ENCODE peak calls at places on chromosome 3, in nine cellular contexts. Y, Z, S, F, D, W, T, R and G are unnamed samples.

GRCh38 chr3:58306662-58307286 is 454 bp downstream of the HTD2 start:
- DNase-seq in S (peak; percentile 41), Z (peak; percentile 34), Y (peak; percentile 57), R (no peak), D (peak; percentile 49), F (peak; percentile 17), T (peak; percentile 40), W (peak; percentile 41), G (no peak)

GRCh38 chr3:182567666-182568065 is 225.6 kb upstream of the ATP11B start:
- DNase-seq in Z (peak; percentile 38), T (no peak), R (no peak), S (peak; percentile 44), Y (no peak), F (no peak), W (no peak), D (no peak), G (no peak)

GRCh38 chr3:7270731-7271130 is 409.8 kb downstream of the GRM7 start:
- DNase-seq in T (no peak), Z (no peak), S (no peak), R (no peak), F (no peak), Y (no peak), W (no peak), D (no peak), G (no peak)

GRCh38 chr3:79032686-79033318 is 735.0 kb downstream of the ROBO1 start:
- DNase-seq in S (peak; percentile 52), F (no peak), W (peak; percentile 51), D (no peak), Z (no peak), T (peak; percentile 69), Y (peak; percentile 4), R (peak; percentile 33), G (no peak)

GRCh38 chr3:148990211-148990610 is 1.1 kb upstream of the GYG1 start:
- DNase-seq in T (no peak), Z (no peak), F (no peak), D (no peak), S (no peak), Y (no peak), R (no peak), W (peak; percentile 69), G (no peak)

GRCh38 chr3:194537732-194538247 is 51.0 kb upstream of the ATP13A3 start:
- DNase-seq in R (no peak), F (no peak), Z (peak; percentile 91), Y (no peak), W (peak; percentile 18), S (peak; percentile 91), D (no peak), T (peak; percentile 60), G (no peak)

GRCh38 chr3:191334359-191334893 is 4.1 kb upstream of the UTS2B start:
- DNase-seq in Z (no peak), Y (no peak), T (no peak), W (peak; percentile 22), R (no peak), F (no peak), S (no peak), D (no peak), G (no peak)

GRCh38 chr3:98890181-98890882 is 11.2 kb downstream of the DCBLD2 start:
- DNase-seq in W (no peak), T (no peak), Z (no peak), S (peak; percentile 56), F (no peak), D (no peak), Y (no peak), R (no peak), G (no peak)

GRCh38 chr3:61562810-61563613 is 1.6 kb downstream of the PTPRG start:
- DNase-seq in S (peak; percentile 43), W (no peak), R (peak; percentile 17), Y (no peak), D (peak; percentile 41), Z (no peak), F (no peak), T (no peak), G (no peak)

GRCh38 chr3:121998030-121998580 is 23.9 kb downstream of the ILDR1 start:
- DNase-seq in S (peak; percentile 51), R (no peak), W (peak; percentile 82), F (no peak), Y (no peak), D (no peak), Z (no peak), T (peak; percentile 14), G (no peak)

GRCh38 chr3:6605245-6605644 is 255.7 kb upstream of the GRM7 start:
- DNase-seq in T (no peak), Z (no peak), W (no peak), F (no peak), R (no peak), D (no peak), Y (no peak), S (peak; percentile 43), G (no peak)

GRCh38 chr3:139664958-139665357 is 12.8 kb downstream of the NMNAT3 start:
- DNase-seq in R (no peak), Z (no peak), W (no peak), T (no peak), S (no peak), D (no peak), F (no peak), Y (no peak), G (no peak)

GRCh38 chr3:129461022-129461421 is 21.0 kb downstream of the IFT122 start:
- DNase-seq in W (no peak), R (no peak), D (no peak), Y (no peak), F (no peak), T (no peak), Z (no peak), S (peak; percentile 55), G (no peak)

GRCh38 chr3:46400000-46400734 is 6.7 kb downstream of the CCR5AS start:
- DNase-seq in S (peak; percentile 80), D (no peak), W (no peak), Z (no peak), Y (no peak), R (no peak), T (no peak), F (no peak), G (no peak)

GRCh38 chr3:149224736-149225594 is 3.3 kb upstream of the CP start:
- DNase-seq in Z (peak; percentile 34), S (peak; percentile 83), R (no peak), W (peak; percentile 80), T (peak; percentile 86), Y (peak; percentile 23), F (no peak), D (no peak), G (no peak)

GRCh38 chr3:168620854-168621253 is 525.1 kb upstream of the GOLIM4 start:
- DNase-seq in Z (peak; percentile 18), W (peak; percentile 37), T (peak; percentile 18), D (no peak), S (peak; percentile 6), R (peak; percentile 53), F (no peak), Y (no peak), G (no peak)

DNA sequence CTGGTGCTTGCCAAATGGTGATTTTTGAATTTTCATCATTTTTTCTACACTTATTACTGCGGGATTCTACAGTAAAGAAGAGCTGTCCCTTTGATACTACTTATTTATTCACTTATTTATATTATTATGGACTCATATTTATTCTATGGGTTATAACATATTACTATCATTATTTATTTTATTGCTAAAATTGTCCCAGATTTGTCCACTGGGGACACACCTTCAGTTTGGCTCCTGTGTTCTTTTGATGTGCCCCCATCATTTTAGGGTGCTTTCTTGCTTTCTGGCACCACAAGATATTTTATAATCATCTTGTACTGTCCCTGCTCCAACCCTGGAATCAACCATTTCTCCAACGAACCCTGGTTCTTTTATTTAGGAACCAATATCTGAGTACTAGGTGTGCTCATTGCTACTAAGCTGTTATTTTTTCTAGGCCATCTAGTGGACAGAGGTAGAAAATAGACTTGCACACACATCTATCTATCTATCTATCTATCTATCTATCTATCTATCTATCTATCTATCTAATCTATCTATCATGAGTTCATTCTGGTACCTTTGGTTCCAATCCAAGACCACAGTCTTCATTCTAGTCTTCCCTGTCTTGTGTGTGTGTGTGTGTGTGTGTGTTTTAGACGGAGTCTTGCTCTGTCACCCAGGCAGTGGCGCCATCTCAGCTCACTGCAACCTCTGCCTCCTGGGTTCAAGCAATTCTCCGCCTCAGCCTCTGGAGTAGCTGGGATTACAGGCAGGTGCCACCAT is 16.0 kb downstream of the SLC22A14 start:
- DNase-seq in Z (no peak), F (no peak), S (peak; percentile 10), Y (peak; percentile 15), R (no peak), D (no peak), W (peak; percentile 20), T (peak; percentile 28), G (no peak)
- TF ChIP-seq CTCF in Z (peak; percentile 65), F (peak; percentile 48), S (peak; percentile 16), Y (peak; percentile 66), R (peak; percentile 58), D (no peak), W (peak; percentile 27), T (peak; percentile 63), G (peak; percentile 31)

GRCh38 chr3:157354722-157355121 is 81.9 kb upstream of the PTX3 start:
- DNase-seq in R (no peak), S (no peak), Z (no peak), D (no peak), W (peak; percentile 6), T (peak; percentile 24), F (no peak), Y (no peak), G (no peak)
- TF ChIP-seq CTCF in R (peak; percentile 46), S (peak; percentile 43), Z (peak; percentile 60), D (no peak), W (peak; percentile 35), T (peak; percentile 31), F (no peak), Y (no peak), G (peak; percentile 9)

DNA sequence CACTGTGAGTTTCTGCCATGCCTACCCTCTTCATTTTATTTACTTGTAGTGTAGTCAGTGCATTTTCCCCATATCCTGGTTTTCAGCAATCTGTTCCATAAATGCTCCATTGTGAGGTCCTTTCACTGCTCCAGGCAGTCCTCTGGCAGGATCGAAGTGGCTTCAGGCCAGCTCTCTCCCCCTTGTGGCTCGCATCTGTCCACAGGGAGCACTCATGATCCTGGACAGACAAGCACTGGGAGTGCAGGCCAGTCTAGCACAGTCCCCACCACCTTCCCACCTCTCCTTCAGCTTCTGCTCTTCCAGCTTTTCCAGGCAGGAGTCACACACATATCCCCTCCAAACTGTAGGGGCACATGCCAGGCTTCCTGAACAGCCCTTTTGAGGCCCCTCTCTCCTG is 173.6 kb downstream of the PPM1L start:
- DNase-seq in T (peak; percentile 7), W (no peak), F (no peak), Z (no peak), R (no peak), S (peak; percentile 12), D (no peak), Y (no peak), G (no peak)
- TF ChIP-seq CTCF in T (no peak), W (no peak), F (no peak), Z (no peak), R (no peak), S (peak; percentile 14), D (no peak), Y (no peak), G (no peak)

DNA sequence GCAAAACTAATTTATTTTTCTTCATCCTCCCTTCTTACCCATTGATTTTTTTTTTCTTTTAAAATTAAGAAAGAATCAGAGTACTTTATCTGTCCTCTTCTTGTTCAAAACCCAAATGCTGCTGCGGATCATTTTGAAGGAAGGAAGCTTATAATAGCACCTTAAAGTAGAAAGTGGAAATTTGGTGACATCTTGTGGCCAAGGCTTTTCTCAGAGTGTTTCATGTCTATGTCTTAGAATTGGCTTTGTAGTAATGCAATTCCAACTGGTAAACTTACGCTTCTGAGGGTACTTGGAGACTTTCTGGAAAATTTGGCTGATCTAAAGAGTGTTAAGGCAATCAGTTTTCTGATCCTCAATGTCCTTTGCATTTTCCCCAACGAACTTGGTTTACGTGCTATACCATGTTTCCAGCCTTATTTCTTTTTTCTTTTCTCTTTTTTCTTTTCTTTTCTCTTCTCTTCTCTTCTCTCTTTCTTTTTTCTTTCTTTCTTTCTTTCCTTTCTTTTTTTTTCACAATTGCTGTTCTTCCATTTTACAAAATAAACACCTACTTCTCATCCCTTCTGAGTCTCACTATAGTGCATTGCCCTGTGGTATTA is 30.7 kb downstream of the C3orf38 start:
- DNase-seq in W (peak; percentile 67), D (no peak), F (peak; percentile 13), Z (no peak), S (peak; percentile 41), R (no peak), Y (peak; percentile 47), T (peak; percentile 66), G (no peak)
- TF ChIP-seq CTCF in W (peak; percentile 39), D (no peak), F (peak; percentile 75), Z (peak; percentile 33), S (peak; percentile 52), R (peak; percentile 59), Y (peak; percentile 68), T (peak; percentile 59), G (peak; percentile 51)